ENCODE peak calls at places on chromosomes 3 and 15, in four cellular contexts. W is cardiac fibroblast, E is psoas muscle, O is SJSA1. M is an unnamed sample.

GRCh38 chr3:185733980-185734724 is 90.7 kb downstream of the IGF2BP2 start:
- DNase-seq in W (peak; percentile 90), E (no peak), O (peak; percentile 77), M (peak; percentile 74)

GRCh38 chr3:16219777-16220176 is 45.0 kb downstream of the DPH3 start:
- DNase-seq in W (no peak), E (no peak), O (no peak), M (no peak)

GRCh38 chr3:152413244-152413643 is 144.5 kb downstream of the MBNL1 start:
- DNase-seq in W (no peak), E (no peak), O (no peak), M (no peak)

GRCh38 chr3:93988764-93989163 is 8.8 kb downstream of the ARL13B start:
- DNase-seq in W (no peak), E (no peak), O (no peak), M (no peak)

GRCh38 chr3:170726976-170727661 is 141.2 kb upstream of the SLC7A14 start:
- DNase-seq in W (peak; percentile 89), E (no peak), O (peak; percentile 85), M (no peak)

GRCh38 chr3:160999268-160999667 is 105.9 kb downstream of the B3GALNT1 start:
- DNase-seq in W (no peak), E (no peak), O (no peak), M (no peak)

GRCh38 chr3:122188758-122189157 is 5.3 kb downstream of the CASR start:
- DNase-seq in W (no peak), E (no peak), O (no peak), M (no peak)

GRCh38 chr3:171349392-171349791 is 110.8 kb downstream of the TNIK start:
- DNase-seq in W (no peak), E (no peak), O (no peak), M (no peak)

GRCh38 chr3:184524981-184525336 is 36.6 kb upstream of the EPHB3 start:
- DNase-seq in W (peak; percentile 8), E (no peak), O (no peak), M (no peak)

GRCh38 chr3:152436707-152437615 is 168.2 kb downstream of the MBNL1 start:
- DNase-seq in W (no peak), E (no peak), O (no peak), M (no peak)

GRCh38 chr3:48194446-48195071 is 6.3 kb upstream of the CDC25A start:
- DNase-seq in W (peak; percentile 71), E (no peak), O (peak; percentile 55), M (peak; percentile 52)

GRCh38 chr3:4290272-4290893 is 12.8 kb upstream of the SETMAR start:
- DNase-seq in W (peak; percentile 67), E (no peak), O (no peak), M (no peak)

GRCh38 chr3:125141596-125142417 is 70.7 kb downstream of the SLC12A8 start:
- DNase-seq in W (peak; percentile 62), E (peak; percentile 79), O (no peak), M (no peak)

GRCh38 chr3:75192065-75192658 is 472.0 kb upstream of the FRG2C start:
- DNase-seq in W (peak; percentile 56), E (no peak), O (peak; percentile 15), M (no peak)

GRCh38 chr3:79297242-79297641 is 470.6 kb downstream of the ROBO1 start:
- DNase-seq in W (peak; percentile 79), E (no peak), O (peak; percentile 83), M (no peak)

GRCh38 chr15:29322407-29322806 is 52.8 kb upstream of the NSMCE3 start:
- DNase-seq in W (peak; percentile 26), E (no peak), O (no peak), M (no peak)

GRCh38 chr3:81962396-81962795 is 201.0 kb upstream of the GBE1 start:
- DNase-seq in W (no peak), E (no peak), O (no peak), M (no peak)

GRCh38 chr3:130712718-130713423 is 33.8 kb downstream of the PIK3R4 start:
- DNase-seq in W (no peak), E (no peak), O (no peak), M (no peak)

GRCh38 chr3:23800731-23801130 is 5.0 kb upstream of the UBE2E1 start:
- DNase-seq in W (peak; percentile 53), E (no peak), O (no peak), M (no peak)

GRCh38 chr3:47418167-47419082 is 37.6 kb downstream of the PTPN23 start:
- DNase-seq in W (no peak), E (no peak), O (no peak), M (no peak)

GRCh38 chr3:153852355-153852754 is 268.8 kb upstream of the ARHGEF26 start:
- DNase-seq in W (no peak), E (no peak), O (no peak), M (no peak)

GRCh38 chr15:58876306-58876705 is 57.2 kb downstream of the SLTM start:
- DNase-seq in W (no peak), E (no peak), O (no peak), M (no peak)

GRCh38 chr15:67578020-67578600 is 35.6 kb downstream of the MAP2K5 start:
- DNase-seq in W (no peak), E (no peak), O (no peak), M (no peak)

GRCh38 chr15:98887976-98888375 is 119.6 kb downstream of the PGPEP1L start:
- DNase-seq in W (no peak), E (no peak), O (no peak), M (no peak)

GRCh38 chr3:64084640-64085039 is 61.3 kb upstream of the PSMD6 start:
- DNase-seq in W (peak; percentile 31), E (no peak), O (peak; percentile 63), M (no peak)

GRCh38 chr15:99755692-99756409 is 22.6 kb upstream of the LYSMD4 start:
- DNase-seq in W (peak; percentile 84), E (peak; percentile 66), O (peak; percentile 63), M (no peak)

GRCh38 chr3:180183346-180183745 is 146.6 kb upstream of the PEX5L start:
- DNase-seq in W (no peak), E (no peak), O (no peak), M (no peak)

GRCh38 chr15:93088200-93088980 is 621 bp downstream of the RGMA start:
- DNase-seq in W (peak; percentile 10), E (peak; percentile 83), O (peak; percentile 37), M (no peak)

GRCh38 chr15:93089855-93090305 is 869 bp upstream of the RGMA start:
- DNase-seq in W (no peak), E (peak; percentile 87), O (no peak), M (no peak)

GRCh38 chr15:93087825-93088199 is 1.2 kb downstream of the RGMA start:
- DNase-seq in W (peak; percentile 70), E (peak; percentile 87), O (peak; percentile 60), M (no peak)

GRCh38 chr15:93091465-93091864 is 2.5 kb upstream of the RGMA start:
- DNase-seq in W (no peak), E (no peak), O (no peak), M (no peak)

DNA sequence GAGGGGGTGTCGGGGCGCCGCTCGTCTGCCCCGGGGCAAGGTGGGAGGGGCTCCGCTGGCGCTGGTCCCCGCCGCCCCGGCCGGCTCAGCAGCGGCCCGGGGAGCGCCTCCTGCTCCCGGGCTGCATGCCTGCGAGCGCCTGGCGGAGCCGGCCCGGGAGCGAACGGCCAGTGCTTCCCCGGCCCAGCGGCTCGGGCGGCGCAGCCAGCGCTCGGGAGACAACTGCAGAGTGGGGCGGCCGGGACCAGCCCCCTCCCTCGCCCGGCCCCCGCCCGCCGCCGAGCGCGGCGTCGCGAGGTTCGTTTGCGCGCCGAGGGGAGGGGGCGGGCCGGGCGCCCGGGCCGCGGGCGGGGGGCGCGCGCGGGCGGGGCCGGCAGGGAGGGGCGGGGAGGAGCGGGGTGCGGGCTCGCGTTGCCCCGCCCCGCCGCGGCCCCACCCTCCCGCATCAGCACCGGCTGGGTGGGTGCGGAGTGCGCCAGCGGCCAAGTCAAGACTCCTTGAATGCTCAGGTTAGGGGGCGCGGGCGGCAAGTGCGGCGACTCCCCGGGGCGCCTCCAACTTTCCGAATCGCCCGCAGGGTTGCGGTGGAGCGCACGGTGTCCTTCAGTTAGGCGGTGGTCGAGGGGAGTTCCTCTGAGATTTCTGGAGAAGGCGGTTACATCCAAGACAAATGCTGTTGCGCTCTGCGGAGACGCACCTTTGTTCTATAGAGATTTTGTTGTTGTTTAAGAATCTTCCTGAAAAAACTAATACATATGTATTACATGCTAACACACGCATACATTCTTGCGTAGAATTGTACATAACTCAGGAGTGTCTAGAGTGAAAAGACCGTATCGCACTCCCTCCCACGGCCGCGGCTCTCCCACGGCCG is at the start of gene RGMA:
- DNase-seq in W (no peak), E (peak; percentile 86), O (no peak), M (no peak)
- H3K4me3 ChIP-seq in W (peak within 1 kb of the TSS; percentile 19), E (peak within 1 kb of the TSS; percentile 80), O (peak within 1 kb of the TSS; percentile 29), M (peak within 1 kb of the TSS; percentile 25)

GRCh38 chr15:75042730-75043508 is 19.5 kb downstream of the PPCDC start:
- DNase-seq in W (peak; percentile 59), E (peak; percentile 80), O (peak; percentile 96), M (no peak)

GRCh38 chr15:75037685-75038084 is 14.3 kb downstream of the PPCDC start:
- DNase-seq in W (no peak), E (no peak), O (no peak), M (no peak)

GRCh38 chr15:75036269-75036668 is 12.9 kb downstream of the PPCDC start:
- DNase-seq in W (no peak), E (no peak), O (peak; percentile 58), M (peak; percentile 94)

GRCh38 chr15:75034615-75035014 is 11.2 kb downstream of the PPCDC start:
- DNase-seq in W (no peak), E (no peak), O (no peak), M (no peak)

GRCh38 chr15:75038948-75039533 is 15.7 kb downstream of the PPCDC start:
- DNase-seq in W (no peak), E (no peak), O (no peak), M (no peak)
- H3K4me3 ChIP-seq in W (no peak overlapping the region), E (no peak overlapping the region), O (no peak overlapping the region), M (no peak overlapping the region)

GRCh38 chr3:12803371-12803770 is 6.9 kb downstream of the CAND2 start:
- DNase-seq in W (no peak), E (no peak), O (no peak), M (no peak)
- H3K4me3 ChIP-seq in W (no peak overlapping the region), E (no peak overlapping the region), O (no peak overlapping the region), M (no peak overlapping the region)

GRCh38 chr15:77107068-77107467 is 36.2 kb upstream of the TSPAN3 start:
- DNase-seq in W (peak; percentile 85), E (peak; percentile 70), O (no peak), M (no peak)
- H3K4me3 ChIP-seq in W (no peak overlapping the region), E (no peak overlapping the region), O (no peak overlapping the region), M (no peak overlapping the region)

GRCh38 chr3:112338021-112338726 is 5.2 kb downstream of the CD200 start:
- DNase-seq in W (no peak), E (no peak), O (no peak), M (no peak)

GRCh38 chr3:112333386-112334334 is 704 bp downstream of the CD200 start:
- DNase-seq in W (peak; percentile 76), E (no peak), O (no peak), M (no peak)

GRCh38 chr3:112338727-112339056 is 5.7 kb downstream of the CD200 start:
- DNase-seq in W (no peak), E (no peak), O (no peak), M (no peak)

GRCh38 chr3:112333002-112333385 is at the start of gene CD200:
- DNase-seq in W (peak; percentile 77), E (peak; percentile 60), O (no peak), M (peak; percentile 65)

DNA sequence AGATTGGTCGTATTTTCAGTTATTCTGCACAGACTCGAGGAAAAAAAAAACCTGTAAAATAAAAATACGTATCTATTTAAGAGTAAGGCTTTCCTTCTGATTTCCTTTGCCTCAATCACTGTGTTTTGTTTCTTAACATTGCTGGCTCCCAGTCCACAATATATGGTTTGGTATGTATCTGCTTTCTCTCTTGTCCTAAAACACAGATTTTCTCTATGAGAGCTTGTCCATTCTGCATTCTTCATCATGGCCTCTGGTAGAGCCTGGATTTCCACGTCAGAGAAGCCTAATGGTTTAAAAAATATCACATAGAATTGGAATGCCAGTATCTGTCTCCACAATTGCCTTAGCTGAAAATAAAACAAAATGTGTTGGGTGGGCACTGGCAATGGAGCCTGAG is 1.8 kb downstream of the CD200 start:
- DNase-seq in W (peak; percentile 65), E (no peak), O (no peak), M (no peak)
- H3K4me3 ChIP-seq in W (peak overlapping the region; percentile 79), E (peak overlapping the region; percentile 64), O (no peak overlapping the region), M (no peak overlapping the region)

M was measured in RWPE2.